ENCODE peak calls at places on chromosomes 6 and 20, in five cellular contexts. Q is C1 segment of cervical spinal cord, C is foreskin fibroblast, T is EL, G is H4. Z is an unnamed sample.

GRCh38 chr20:25233016-25233772 is 14.7 kb upstream of the PYGB start:
- DNase-seq in G (peak), T (peak), C (peak), Q (no peak), Z (peak)

GRCh38 chr6:11974089-11974488 is 38.0 kb upstream of the HIVEP1 start:
- DNase-seq in C (no peak), Q (no peak), T (peak), G (no peak), Z (peak)

GRCh38 chr20:50190251-50191064 is at the start of gene CEBPB:
- DNase-seq in C (peak), G (peak), T (peak), Q (no peak), Z (peak)

GRCh38 chr6:106103728-106104109 is 17.6 kb downstream of the PRDM1 start:
- DNase-seq in Q (no peak), G (peak), T (no peak), C (no peak), Z (no peak)

GRCh38 chr6:89471287-89471867 is 38.4 kb downstream of the ANKRD6 start:
- DNase-seq in T (no peak), C (no peak), Q (no peak), G (no peak), Z (no peak)

GRCh38 chr6:72206606-72207005 is 320.3 kb downstream of the RIMS1 start:
- DNase-seq in T (no peak), C (no peak), Q (no peak), G (no peak), Z (no peak)

GRCh38 chr20:31406115-31406514 is at the start of gene DEFB121:
- DNase-seq in C (no peak), T (no peak), G (no peak), Q (no peak), Z (no peak)

GRCh38 chr6:23414204-23414501 is 711.9 kb upstream of the NRSN1 start:
- DNase-seq in C (no peak), G (peak), T (peak), Q (no peak), Z (peak)

GRCh38 chr6:1363729-1364572 is 25.4 kb upstream of the FOXF2 start:
- DNase-seq in T (peak), G (no peak), C (peak), Q (no peak), Z (peak)

GRCh38 chr6:68054776-68055175 is 580.3 kb upstream of the ADGRB3 start:
- DNase-seq in G (no peak), T (no peak), Q (no peak), C (peak), Z (no peak)

GRCh38 chr6:160995271-160995670 is 3.7 kb downstream of the MAP3K4 start:
- DNase-seq in Q (no peak), T (no peak), C (no peak), G (no peak), Z (no peak)